ENCODE peak calls at places on chromosome 17, in seven cellular contexts. One of them, this sample, is unnamed. For H3K36me3 and H3K4me1, the result is how much of the 10 kb centered on the place peaks cover.

GRCh38 chr17:32746698-32747097 is 130.2 kb downstream of the MYO1D start:
- DNase-seq in SJCRH30: no peak
- DNase-seq in uterus: no peak
- DNase-seq in mammary epithelial cell: peak
- DNase-seq in GM23248: peak
- DNase-seq in hepatocyte: no peak
- DNase-seq in neural progenitor cell: no peak
- DNase-seq in this sample: no peak

GRCh38 chr17:16484445-16485169 is 7.4 kb downstream of the LRRC75A start:
- DNase-seq in SJCRH30: no peak
- DNase-seq in uterus: no peak
- DNase-seq in mammary epithelial cell: no peak
- DNase-seq in GM23248: no peak
- DNase-seq in hepatocyte: no peak
- DNase-seq in neural progenitor cell: peak
- DNase-seq in this sample: peak

GRCh38 chr17:21345236-21345635 is 30.9 kb upstream of the KCNJ12 start:
- DNase-seq in SJCRH30: peak
- DNase-seq in uterus: peak
- DNase-seq in mammary epithelial cell: peak
- DNase-seq in GM23248: no peak
- DNase-seq in hepatocyte: no peak
- DNase-seq in neural progenitor cell: no peak
- DNase-seq in this sample: peak

GRCh38 chr17:57111386-57111785 is 26.3 kb downstream of the AKAP1 start:
- DNase-seq in SJCRH30: no peak
- DNase-seq in uterus: no peak
- DNase-seq in mammary epithelial cell: no peak
- DNase-seq in GM23248: no peak
- DNase-seq in hepatocyte: no peak
- DNase-seq in neural progenitor cell: no peak
- DNase-seq in this sample: no peak

GRCh38 chr17:20097362-20097761 is 88.2 kb downstream of the SPECC1 start:
- DNase-seq in SJCRH30: no peak
- DNase-seq in uterus: no peak
- DNase-seq in mammary epithelial cell: no peak
- DNase-seq in GM23248: no peak
- DNase-seq in hepatocyte: no peak
- DNase-seq in neural progenitor cell: no peak
- DNase-seq in this sample: no peak

GRCh38 chr17:51585514-51586104 is 325.3 kb downstream of the UTP18 start:
- DNase-seq in SJCRH30: no peak
- DNase-seq in uterus: no peak
- DNase-seq in mammary epithelial cell: peak
- DNase-seq in GM23248: no peak
- DNase-seq in hepatocyte: peak
- DNase-seq in neural progenitor cell: peak
- DNase-seq in this sample: no peak

GRCh38 chr17:29583324-29584248 is 5.9 kb downstream of the GIT1 start:
- DNase-seq in SJCRH30: peak
- DNase-seq in uterus: peak
- DNase-seq in mammary epithelial cell: peak
- DNase-seq in GM23248: no peak
- DNase-seq in hepatocyte: no peak
- DNase-seq in neural progenitor cell: no peak
- DNase-seq in this sample: no peak

GRCh38 chr17:19004601-19005441 is at the start of gene FAM83G:
- DNase-seq in SJCRH30: peak
- DNase-seq in uterus: peak
- DNase-seq in mammary epithelial cell: peak
- DNase-seq in GM23248: peak
- DNase-seq in hepatocyte: peak
- DNase-seq in neural progenitor cell: peak
- DNase-seq in this sample: peak

GRCh38 chr17:19787733-19788357 is 39.7 kb upstream of the ALDH3A1 start:
- DNase-seq in SJCRH30: peak
- DNase-seq in uterus: no peak
- DNase-seq in mammary epithelial cell: peak
- DNase-seq in GM23248: peak
- DNase-seq in hepatocyte: no peak
- DNase-seq in neural progenitor cell: no peak
- DNase-seq in this sample: no peak

GRCh38 chr17:9162275-9162985 is 141.1 kb downstream of the NTN1 start:
- DNase-seq in SJCRH30: no peak
- DNase-seq in uterus: no peak
- DNase-seq in mammary epithelial cell: no peak
- DNase-seq in GM23248: no peak
- DNase-seq in hepatocyte: no peak
- DNase-seq in neural progenitor cell: peak
- DNase-seq in this sample: peak

GRCh38 chr17:55433629-55434422 is 12.2 kb upstream of the MMD start:
- DNase-seq in SJCRH30: no peak
- DNase-seq in uterus: no peak
- DNase-seq in mammary epithelial cell: peak
- DNase-seq in GM23248: peak
- DNase-seq in hepatocyte: peak
- DNase-seq in neural progenitor cell: no peak
- DNase-seq in this sample: no peak

GRCh38 chr17:79192503-79193500 is 118.2 kb downstream of the ENGASE start:
- DNase-seq in SJCRH30: peak
- DNase-seq in uterus: no peak
- DNase-seq in mammary epithelial cell: peak
- DNase-seq in GM23248: peak
- DNase-seq in hepatocyte: peak
- DNase-seq in neural progenitor cell: peak
- DNase-seq in this sample: peak

GRCh38 chr17:4498461-4499397 is at the start of gene SPNS2:
- DNase-seq in SJCRH30: peak
- DNase-seq in uterus: peak
- DNase-seq in mammary epithelial cell: peak
- DNase-seq in GM23248: peak
- DNase-seq in hepatocyte: peak
- DNase-seq in neural progenitor cell: peak
- DNase-seq in this sample: peak

GRCh38 chr17:2549392-2550211 is 37.9 kb upstream of the METTL16 start:
- DNase-seq in SJCRH30: no peak
- DNase-seq in uterus: no peak
- DNase-seq in mammary epithelial cell: peak
- DNase-seq in GM23248: no peak
- DNase-seq in hepatocyte: no peak
- DNase-seq in neural progenitor cell: peak
- DNase-seq in this sample: no peak

GRCh38 chr17:34519286-34519685 is 60.1 kb upstream of the TMEM132E start:
- DNase-seq in SJCRH30: peak
- DNase-seq in uterus: no peak
- DNase-seq in mammary epithelial cell: no peak
- DNase-seq in GM23248: peak
- DNase-seq in hepatocyte: no peak
- DNase-seq in neural progenitor cell: peak
- DNase-seq in this sample: no peak

GRCh38 chr17:60139438-60140285 is 10.1 kb upstream of the CA4 start:
- DNase-seq in SJCRH30: peak
- DNase-seq in uterus: peak
- DNase-seq in mammary epithelial cell: peak
- DNase-seq in GM23248: peak
- DNase-seq in hepatocyte: peak
- DNase-seq in neural progenitor cell: peak
- DNase-seq in this sample: peak

GRCh38 chr17:40109471-40109824 is 9.1 kb upstream of the NR1D1 start:
- DNase-seq in SJCRH30: no peak
- DNase-seq in uterus: no peak
- DNase-seq in mammary epithelial cell: no peak
- DNase-seq in GM23248: peak
- DNase-seq in hepatocyte: no peak
- DNase-seq in neural progenitor cell: no peak
- DNase-seq in this sample: no peak

DNA sequence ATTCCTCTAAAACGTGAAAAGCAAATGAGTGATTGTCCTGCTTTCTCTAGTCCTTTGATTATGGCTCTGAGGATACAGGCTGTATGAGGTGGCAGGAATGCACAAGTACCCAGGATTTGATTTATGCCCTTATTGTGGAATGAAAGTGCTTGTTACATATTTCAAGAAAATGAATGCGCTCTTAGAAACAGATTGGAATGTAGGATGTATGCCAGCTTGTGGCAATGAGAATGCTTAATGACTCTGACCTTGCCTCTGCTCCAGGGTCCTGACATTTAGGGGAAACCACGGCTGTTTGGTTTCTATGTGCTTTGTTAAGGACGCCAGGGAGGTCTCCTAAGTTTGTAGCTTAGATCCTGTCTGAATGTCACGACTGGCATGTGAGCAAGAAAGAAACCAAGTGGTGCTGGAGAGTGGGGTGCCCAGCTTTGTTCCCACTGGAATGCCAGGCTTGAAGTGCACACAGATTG is 22.0 kb downstream of the PRCD start:
- DNase-seq in SJCRH30: no peak
- DNase-seq in uterus: no peak
- DNase-seq in mammary epithelial cell: no peak
- DNase-seq in GM23248: peak
- DNase-seq in hepatocyte: no peak
- DNase-seq in neural progenitor cell: no peak
- DNase-seq in this sample: no peak
- H3K36me3 ChIP-seq in SJCRH30: half or more
- H3K36me3 ChIP-seq in uterus: under half
- H3K36me3 ChIP-seq in mammary epithelial cell: under half
- H3K36me3 ChIP-seq in GM23248: under half
- H3K36me3 ChIP-seq in hepatocyte: under half
- H3K36me3 ChIP-seq in neural progenitor cell: under half
- H3K36me3 ChIP-seq in this sample: under half

GRCh38 chr17:14303343-14304221 is 2.7 kb downstream of the HS3ST3B1 start:
- DNase-seq in SJCRH30: peak
- DNase-seq in uterus: no peak
- DNase-seq in mammary epithelial cell: no peak
- DNase-seq in GM23248: peak
- DNase-seq in hepatocyte: no peak
- DNase-seq in neural progenitor cell: peak
- DNase-seq in this sample: peak
- H3K4me1 ChIP-seq in SJCRH30: under half
- H3K4me1 ChIP-seq in uterus: under half
- H3K4me1 ChIP-seq in mammary epithelial cell: under half
- H3K4me1 ChIP-seq in GM23248: under half
- H3K4me1 ChIP-seq in hepatocyte: under half
- H3K4me1 ChIP-seq in neural progenitor cell: half or more
- H3K4me1 ChIP-seq in this sample: under half

GRCh38 chr17:7439462-7440112 is at the start of gene FGF11:
- DNase-seq in SJCRH30: no peak
- DNase-seq in uterus: no peak
- DNase-seq in mammary epithelial cell: no peak
- DNase-seq in GM23248: peak
- DNase-seq in hepatocyte: peak
- DNase-seq in neural progenitor cell: peak
- DNase-seq in this sample: no peak

GRCh38 chr17:7441202-7441705 is 1.9 kb downstream of the FGF11 start:
- DNase-seq in SJCRH30: no peak
- DNase-seq in uterus: no peak
- DNase-seq in mammary epithelial cell: no peak
- DNase-seq in GM23248: no peak
- DNase-seq in hepatocyte: no peak
- DNase-seq in neural progenitor cell: no peak
- DNase-seq in this sample: no peak

GRCh38 chr17:7440823-7441174 is 1.5 kb downstream of the FGF11 start:
- DNase-seq in SJCRH30: peak
- DNase-seq in uterus: no peak
- DNase-seq in mammary epithelial cell: peak
- DNase-seq in GM23248: peak
- DNase-seq in hepatocyte: peak
- DNase-seq in neural progenitor cell: peak
- DNase-seq in this sample: peak

GRCh38 chr17:7438656-7439460 is 454 bp upstream of the FGF11 start:
- DNase-seq in SJCRH30: no peak
- DNase-seq in uterus: no peak
- DNase-seq in mammary epithelial cell: no peak
- DNase-seq in GM23248: no peak
- DNase-seq in hepatocyte: no peak
- DNase-seq in neural progenitor cell: no peak
- DNase-seq in this sample: no peak

DNA sequence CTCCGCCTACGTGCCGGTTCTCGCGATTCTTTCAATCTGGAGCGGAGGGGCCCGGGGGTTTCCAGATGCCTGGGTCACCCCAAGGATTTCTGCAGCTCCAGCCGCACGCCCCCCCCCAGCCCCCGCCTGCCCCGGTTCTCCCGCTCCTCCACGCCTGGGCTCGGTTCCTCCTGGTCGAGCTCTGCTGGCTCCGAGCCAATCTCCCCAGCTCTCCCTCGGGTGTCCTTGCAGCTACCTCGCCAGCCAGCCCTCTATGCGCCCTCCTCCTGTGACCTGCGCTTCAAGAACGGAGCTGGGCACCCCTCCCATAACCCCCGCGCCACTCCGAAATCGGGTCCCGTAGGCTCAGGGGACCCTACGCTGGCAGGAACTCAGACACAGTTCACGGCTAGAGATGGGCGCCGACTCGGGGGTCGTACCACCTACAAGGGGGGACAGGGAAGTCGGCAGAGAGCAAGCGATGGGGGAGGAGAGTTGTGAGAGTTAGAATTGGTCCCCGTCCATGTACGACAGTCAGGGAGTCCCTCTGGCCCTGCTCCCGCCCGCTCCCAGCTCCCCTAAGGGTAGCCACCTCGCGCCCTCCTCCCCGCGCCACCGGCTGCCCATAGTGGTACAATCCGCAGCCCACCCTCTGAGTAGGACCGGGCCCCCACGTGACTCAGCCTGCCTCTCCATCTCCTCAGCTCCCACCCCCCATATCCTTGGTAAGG is 956 bp downstream of the FGF11 start:
- DNase-seq in SJCRH30: peak
- DNase-seq in uterus: peak
- DNase-seq in mammary epithelial cell: peak
- DNase-seq in GM23248: peak
- DNase-seq in hepatocyte: peak
- DNase-seq in neural progenitor cell: peak
- DNase-seq in this sample: peak
- H3K27ac ChIP-seq in SJCRH30: peak
- H3K27ac ChIP-seq in uterus: peak
- H3K27ac ChIP-seq in mammary epithelial cell: no peak
- H3K27ac ChIP-seq in GM23248: no peak
- H3K27ac ChIP-seq in hepatocyte: peak
- H3K27ac ChIP-seq in neural progenitor cell: no peak
- H3K27ac ChIP-seq in this sample: no peak

DNA sequence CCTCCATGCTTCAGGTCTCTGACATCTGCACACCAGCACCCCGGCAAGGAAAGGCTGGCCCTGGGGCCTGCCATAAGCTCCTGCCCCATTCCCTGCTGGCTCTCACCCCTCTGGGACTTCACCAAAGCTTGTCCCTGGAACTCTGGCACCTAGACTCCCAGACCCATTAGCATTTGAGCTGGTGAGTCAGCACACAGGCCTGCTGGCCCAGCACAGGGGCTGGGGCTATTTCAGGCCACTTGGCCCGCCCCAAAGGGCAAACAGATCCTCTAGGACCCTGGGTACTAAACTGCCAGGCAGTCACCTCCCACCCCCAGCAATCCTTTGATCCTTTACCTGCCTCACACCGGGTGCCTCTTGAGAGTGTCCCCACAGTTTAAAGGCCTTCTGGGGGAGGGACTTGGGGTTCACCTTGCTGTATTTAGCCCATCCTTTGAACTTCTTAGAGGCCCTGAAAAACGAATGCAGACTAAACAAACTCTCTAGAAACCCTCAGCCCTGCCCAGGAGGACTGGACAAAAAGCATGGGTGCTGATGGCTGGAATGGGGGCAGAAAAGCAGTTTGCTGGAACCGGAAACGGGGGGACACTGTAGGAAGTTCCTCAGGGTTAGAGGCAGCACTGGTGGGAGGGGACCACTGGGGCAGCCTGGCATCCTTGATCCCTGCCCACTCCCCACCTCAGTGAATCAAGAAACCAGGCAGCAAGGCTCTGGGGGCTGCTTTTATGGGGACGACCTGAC is 3.2 kb upstream of the SAMD14 start:
- DNase-seq in SJCRH30: no peak
- DNase-seq in uterus: no peak
- DNase-seq in mammary epithelial cell: no peak
- DNase-seq in GM23248: peak
- DNase-seq in hepatocyte: peak
- DNase-seq in neural progenitor cell: no peak
- DNase-seq in this sample: peak
- H3K36me3 ChIP-seq in SJCRH30: under half
- H3K36me3 ChIP-seq in uterus: under half
- H3K36me3 ChIP-seq in mammary epithelial cell: under half
- H3K36me3 ChIP-seq in GM23248: under half
- H3K36me3 ChIP-seq in hepatocyte: under half
- H3K36me3 ChIP-seq in neural progenitor cell: under half
- H3K36me3 ChIP-seq in this sample: under half

This sample was measured in aorta.